ENCODE peak calls at places on chromosomes 7 and 10, in nine cellular contexts. F is brain microvascular endothelial cell; R is fibroblast of lung; C is spleen; K is left ventricle myocardium inferior; U is GM23338; D is esophagus squamous epithelium; I is CD8-positive, alpha-beta T cell; Y is iPS DF 6.9. S is an unnamed sample.

GRCh38 chr7:157635148-157635500 is 298.3 kb downstream of the DNAJB6 start:
- DNase-seq in K (no peak), C (no peak), D (no peak), F (no peak), U (no peak), Y (no peak), I (no peak), R (no peak), S (no peak)

GRCh38 chr7:119482209-119482608 is 790.8 kb upstream of the KCND2 start:
- DNase-seq in K (no peak), F (peak; percentile 4), Y (no peak), C (peak; percentile 43), R (peak; percentile 4), U (peak; percentile 85), D (no peak), I (no peak), S (peak; percentile 36)

GRCh38 chr10:230758-231157 is 95.5 kb downstream of the ZMYND11 start:
- DNase-seq in U (peak; percentile 61), Y (peak; percentile 4), R (peak; percentile 26), I (no peak), D (no peak), K (no peak), C (no peak), F (no peak), S (no peak)

GRCh38 chr10:86969421-86970041 is 1.2 kb downstream of the ADIRF start:
- DNase-seq in I (no peak), C (no peak), R (peak; percentile 57), D (no peak), K (peak; percentile 20), Y (no peak), U (no peak), F (no peak), S (no peak)

GRCh38 chr10:86439544-86439943 is 72.9 kb upstream of the GRID1 start:
- DNase-seq in K (peak; percentile 22), C (no peak), I (no peak), D (no peak), R (peak; percentile 94), U (no peak), Y (no peak), F (peak; percentile 98), S (peak; percentile 73)

GRCh38 chr10:60848126-60848525 is 69.8 kb downstream of the CDK1 start:
- DNase-seq in Y (no peak), U (no peak), D (no peak), I (no peak), C (no peak), F (peak; percentile 53), K (no peak), R (peak; percentile 68), S (peak; percentile 36)

GRCh38 chr7:5396542-5396941 is 27.1 kb downstream of the TNRC18 start:
- DNase-seq in D (no peak), Y (no peak), C (peak; percentile 88), K (no peak), U (no peak), I (peak; percentile 68), F (no peak), R (peak; percentile 36), S (no peak)

GRCh38 chr7:143467724-143468123 is 9.9 kb upstream of the TAS2R41 start:
- DNase-seq in U (no peak), R (no peak), D (no peak), K (no peak), C (no peak), F (no peak), I (no peak), Y (no peak), S (no peak)

DNA sequence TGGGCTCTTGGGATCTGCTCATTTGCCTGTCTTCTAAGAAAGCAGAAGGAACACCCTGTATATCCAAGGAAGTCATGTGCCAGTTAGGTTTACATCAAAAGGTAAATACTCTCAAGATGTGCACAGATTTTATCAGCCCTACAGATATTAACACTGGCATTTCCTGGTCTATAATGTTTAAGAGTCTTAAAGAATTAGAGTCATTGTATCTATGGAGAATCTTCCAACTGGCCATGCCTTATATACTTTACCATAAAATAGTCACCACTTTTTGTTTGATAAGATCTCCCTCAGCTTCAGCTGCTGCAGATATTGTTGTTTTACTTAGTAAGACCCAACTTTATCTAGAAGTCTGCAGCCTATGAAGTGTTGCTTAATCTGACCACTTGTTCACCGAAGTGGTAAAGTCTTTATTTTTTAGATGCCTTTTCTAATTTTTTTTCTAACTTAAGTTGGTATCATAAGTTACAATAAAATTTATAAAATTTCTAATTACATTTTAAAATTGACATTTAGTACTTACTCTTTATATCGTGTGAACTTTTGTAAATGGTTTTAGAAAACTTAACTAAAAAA is 58.5 kb downstream of the CPED1 start:
- DNase-seq in F (peak; percentile 22), C (no peak), R (no peak), Y (no peak), U (no peak), K (no peak), I (no peak), D (no peak), S (no peak)
- H3K27ac ChIP-seq in F (no peak overlapping the region), C (no peak overlapping the region), R (no peak overlapping the region), Y (no peak overlapping the region), U (no peak overlapping the region), K (no peak overlapping the region), I (no peak overlapping the region), D (no peak overlapping the region), S (no peak overlapping the region)

GRCh38 chr10:80203835-80204148 is 1.5 kb downstream of the ANXA11 start:
- DNase-seq in C (no peak), Y (no peak), U (no peak), K (no peak), R (no peak), F (no peak), D (no peak), I (no peak), S (no peak)
- H3K27ac ChIP-seq in C (peak overlapping the region; percentile 99), Y (no peak overlapping the region), U (peak overlapping the region; percentile 81), K (peak overlapping the region; percentile 99), R (peak overlapping the region; percentile 95), F (peak overlapping the region; percentile 98), D (peak overlapping the region; percentile 100), I (peak overlapping the region; percentile 72), S (peak overlapping the region; percentile 95)

GRCh38 chr10:95278061-95278988 is 12.5 kb downstream of the PDLIM1 start:
- DNase-seq in Y (no peak), C (no peak), R (peak; percentile 72), U (peak; percentile 46), K (no peak), D (no peak), I (no peak), F (peak; percentile 71), S (no peak)
- H3K27ac ChIP-seq in Y (no peak overlapping the region), C (peak overlapping the region; percentile 77), R (peak overlapping the region; percentile 59), U (peak overlapping the region; percentile 81), K (peak overlapping the region; percentile 89), D (peak overlapping the region; percentile 93), I (no peak overlapping the region), F (peak overlapping the region; percentile 20), S (no peak overlapping the region)

GRCh38 chr10:129470103-129470851 is 3.2 kb downstream of the MGMT start:
- DNase-seq in Y (no peak), I (no peak), D (no peak), K (no peak), R (no peak), U (no peak), F (no peak), C (no peak), S (no peak)

GRCh38 chr10:129468187-129468586 is 1.1 kb downstream of the MGMT start:
- DNase-seq in Y (no peak), I (no peak), R (no peak), C (peak; percentile 64), F (no peak), D (no peak), U (no peak), K (no peak), S (no peak)

GRCh38 chr10:129465796-129466702 is 992 bp upstream of the MGMT start:
- DNase-seq in K (no peak), F (no peak), D (no peak), Y (no peak), C (peak; percentile 78), R (no peak), U (no peak), I (no peak), S (no peak)

GRCh38 chr10:129466703-129467345 is at the start of gene MGMT:
- DNase-seq in D (peak; percentile 72), I (peak; percentile 99), R (peak; percentile 84), F (peak; percentile 85), U (peak; percentile 97), Y (no peak), K (peak; percentile 97), C (peak; percentile 99), S (peak; percentile 97)

GRCh38 chr10:129467346-129468119 is 492 bp downstream of the MGMT start:
- DNase-seq in I (no peak), F (no peak), C (no peak), U (peak; percentile 6), Y (no peak), R (peak; percentile 27), K (no peak), D (no peak), S (peak; percentile 27)
- H3K27ac ChIP-seq in I (peak overlapping the region; percentile 63), F (no peak overlapping the region), C (peak overlapping the region; percentile 88), U (no peak overlapping the region), Y (no peak overlapping the region), R (peak overlapping the region; percentile 51), K (peak overlapping the region; percentile 91), D (peak overlapping the region; percentile 90), S (peak overlapping the region; percentile 84)

DNA sequence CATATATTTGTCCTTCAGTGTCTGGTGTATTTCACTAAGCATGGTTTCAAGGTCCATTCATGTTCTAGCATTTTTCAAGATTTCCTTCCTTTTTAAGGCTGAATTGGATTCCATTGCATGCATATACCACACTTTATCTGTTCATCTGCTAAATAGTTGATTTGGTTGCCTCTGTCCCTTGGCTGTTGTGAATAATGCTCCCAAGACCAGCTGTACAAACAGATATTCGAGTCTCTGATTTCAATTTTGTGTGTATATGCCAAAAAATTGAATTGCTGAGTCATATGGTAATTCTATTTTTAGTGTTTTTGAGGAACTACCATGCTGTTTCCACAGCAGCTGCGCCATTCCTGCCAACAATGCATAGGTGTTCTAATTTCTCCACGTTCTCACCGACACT is 216.4 kb downstream of the NRG3 start:
- DNase-seq in R (no peak), D (no peak), Y (no peak), K (no peak), U (no peak), I (no peak), C (no peak), F (no peak), S (no peak)
- H3K27ac ChIP-seq in R (no peak overlapping the region), D (no peak overlapping the region), Y (no peak overlapping the region), K (no peak overlapping the region), U (no peak overlapping the region), I (no peak overlapping the region), C (no peak overlapping the region), F (no peak overlapping the region), S (no peak overlapping the region)

DNA sequence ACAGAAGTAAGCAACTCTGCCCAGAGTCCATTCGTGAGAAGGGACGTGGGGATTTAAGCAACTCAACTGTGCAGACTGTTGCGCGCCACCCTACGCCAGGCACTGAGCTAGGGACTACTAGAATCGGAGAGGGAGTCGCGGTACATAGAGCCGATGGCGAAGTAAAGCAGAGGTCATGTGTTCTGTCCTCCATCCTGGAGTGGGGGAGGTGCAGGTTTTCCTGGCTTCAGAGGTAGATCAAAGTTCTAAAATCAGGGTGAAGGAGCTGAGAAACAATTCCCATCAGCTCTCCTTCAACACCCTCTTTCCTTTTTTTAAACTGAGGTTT is 23.2 kb downstream of the SLC35G1 start:
- DNase-seq in F (no peak), C (no peak), I (no peak), U (peak; percentile 63), R (no peak), K (no peak), Y (no peak), D (no peak), S (peak; percentile 27)
- H3K27ac ChIP-seq in F (no peak overlapping the region), C (peak overlapping the region; percentile 44), I (no peak overlapping the region), U (no peak overlapping the region), R (no peak overlapping the region), K (no peak overlapping the region), Y (no peak overlapping the region), D (no peak overlapping the region), S (no peak overlapping the region)

S was measured in testis.